ENCODE peak calls at places on chromosomes 4 and X, in seven cellular contexts. L is adrenal gland; U is foreskin fibroblast; J is esophagus squamous epithelium; O is ovary; S is CD8-positive, alpha-beta T cell; F is right lobe of liver. Y is an unnamed sample.

GRCh38 chrX:107563851-107564250 is 64.5 kb upstream of the PRPS1 start:
- DNase-seq in J (no peak), L (no peak), O (no peak), U (no peak), S (no peak), F (no peak), Y (no peak)

GRCh38 chr4:78004270-78004669 is 52.9 kb upstream of the FRAS1 start:
- DNase-seq in O (no peak), U (peak), J (no peak), S (no peak), L (no peak), F (no peak), Y (no peak)

GRCh38 chrX:1524874-1525582 is 12.0 kb downstream of the P2RY8 start:
- DNase-seq in S (no peak), L (no peak), F (no peak), O (no peak), U (no peak), J (no peak), Y (no peak)

GRCh38 chr4:95362906-95363578 is 185.7 kb downstream of the UNC5C start:
- DNase-seq in U (no peak), O (peak), F (no peak), L (no peak), S (no peak), J (no peak), Y (no peak)

GRCh38 chr4:20043992-20044391 is 207.7 kb upstream of the SLIT2 start:
- DNase-seq in U (peak), L (peak), O (no peak), S (no peak), J (no peak), F (no peak), Y (no peak)

GRCh38 chr4:82275431-82276423 is 98.1 kb downstream of the HNRNPD start:
- DNase-seq in S (no peak), L (no peak), O (no peak), J (no peak), U (no peak), F (no peak), Y (no peak)

GRCh38 chrX:41922694-41923171 is 621 bp downstream of the CASK start:
- DNase-seq in U (peak), O (peak), J (no peak), S (no peak), F (peak), L (peak), Y (no peak)

GRCh38 chrX:69152398-69152797 is 12.9 kb downstream of the PJA1 start:
- DNase-seq in J (no peak), U (peak), F (peak), S (no peak), L (peak), O (peak), Y (no peak)

GRCh38 chr4:52822583-52823477 is 39.3 kb upstream of the RASL11B start:
- DNase-seq in J (no peak), O (peak), S (no peak), F (no peak), U (peak), L (no peak), Y (no peak)

GRCh38 chr4:142703694-142704309 is 142.3 kb downstream of the INPP4B start:
- DNase-seq in O (no peak), F (no peak), S (peak), L (no peak), J (no peak), U (no peak), Y (no peak)

GRCh38 chr4:37516057-37516775 is 170.0 kb downstream of the RELL1 start:
- DNase-seq in U (no peak), L (no peak), F (no peak), O (no peak), J (no peak), S (no peak), Y (no peak)

GRCh38 chr4:51909236-51909703 is 66.3 kb downstream of the DCUN1D4 start:
- DNase-seq in F (peak), J (no peak), S (no peak), O (no peak), L (no peak), U (no peak), Y (no peak)

GRCh38 chr4:168645933-168646768 is 149.3 kb downstream of the PALLD start:
- DNase-seq in U (no peak), S (no peak), L (no peak), J (no peak), O (no peak), F (no peak), Y (no peak)

GRCh38 chr4:109930469-109930868 is 17.8 kb downstream of the EGF start:
- DNase-seq in J (no peak), O (no peak), L (no peak), S (no peak), U (no peak), F (no peak), Y (no peak)

GRCh38 chr4:76756416-76756815 is 141.5 kb downstream of the SOWAHB start:
- DNase-seq in F (no peak), U (no peak), O (no peak), L (no peak), S (no peak), J (no peak), Y (no peak)

GRCh38 chr4:76757418-76757910 is 140.5 kb downstream of the SOWAHB start:
- DNase-seq in U (no peak), L (no peak), S (no peak), O (no peak), J (no peak), F (no peak), Y (no peak)

GRCh38 chr4:76758996-76759395 is 138.9 kb downstream of the SOWAHB start:
- DNase-seq in S (no peak), O (no peak), L (peak), F (no peak), U (no peak), J (no peak), Y (no peak)

GRCh38 chr4:76760214-76760613 is 137.7 kb downstream of the SOWAHB start:
- DNase-seq in U (no peak), F (no peak), L (no peak), J (no peak), O (no peak), S (no peak), Y (no peak)

DNA sequence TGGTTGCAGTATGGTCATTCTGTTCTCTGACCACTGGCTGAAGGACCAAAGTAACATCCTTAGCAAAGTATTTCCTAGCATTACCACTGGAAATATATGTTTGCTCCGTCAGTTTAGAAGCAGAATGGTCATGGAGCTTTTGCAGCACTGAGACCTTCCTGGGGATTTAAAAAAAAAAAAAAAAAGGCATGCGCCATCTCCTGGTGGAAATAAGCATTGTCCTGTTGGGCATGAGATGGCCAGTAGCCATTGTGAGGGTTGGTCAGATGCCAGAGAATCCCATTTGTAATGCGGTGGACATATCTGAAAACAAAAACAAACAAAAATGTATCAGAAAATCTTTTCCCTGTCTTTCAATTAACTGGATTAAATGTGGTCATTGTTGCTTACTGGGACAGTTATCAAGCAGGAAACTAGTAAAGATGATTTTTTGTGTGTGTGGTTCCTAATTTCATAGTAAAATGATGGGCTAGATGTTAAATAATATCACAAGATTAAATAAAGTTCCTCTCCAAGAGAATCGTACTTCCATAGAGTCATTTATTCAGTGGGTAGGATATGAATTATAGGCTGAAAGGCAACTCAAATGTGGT is 139.6 kb downstream of the SOWAHB start:
- DNase-seq in O (peak), L (peak), U (peak), J (no peak), F (no peak), S (no peak), Y (no peak)
- TF ChIP-seq CTCF in O (peak), L (peak), U (peak), J (peak), F (peak), S (peak), Y (peak)

GRCh38 chr4:184732126-184732525 is 1.8 kb downstream of the CENPU start:
- DNase-seq in L (no peak), U (peak), J (no peak), S (no peak), O (no peak), F (no peak), Y (no peak)

GRCh38 chr4:184731056-184731455 is 2.8 kb downstream of the CENPU start:
- DNase-seq in S (no peak), L (no peak), J (no peak), O (no peak), F (no peak), U (no peak), Y (no peak)

GRCh38 chr4:184728858-184729257 is 5.0 kb downstream of the CENPU start:
- DNase-seq in U (no peak), J (no peak), S (no peak), L (no peak), F (no peak), O (no peak), Y (no peak)

GRCh38 chr4:184733654-184734524 is at the start of gene CENPU:
- DNase-seq in O (peak), L (peak), F (peak), S (peak), J (peak), U (peak), Y (peak)

GRCh38 chr4:184734758-184735157 is 862 bp upstream of the CENPU start:
- DNase-seq in J (no peak), S (no peak), O (no peak), F (no peak), L (no peak), U (no peak), Y (no peak)
- H3K4me3 ChIP-seq in J (peak), S (peak), O (peak), F (peak), L (peak), U (peak), Y (peak)

DNA sequence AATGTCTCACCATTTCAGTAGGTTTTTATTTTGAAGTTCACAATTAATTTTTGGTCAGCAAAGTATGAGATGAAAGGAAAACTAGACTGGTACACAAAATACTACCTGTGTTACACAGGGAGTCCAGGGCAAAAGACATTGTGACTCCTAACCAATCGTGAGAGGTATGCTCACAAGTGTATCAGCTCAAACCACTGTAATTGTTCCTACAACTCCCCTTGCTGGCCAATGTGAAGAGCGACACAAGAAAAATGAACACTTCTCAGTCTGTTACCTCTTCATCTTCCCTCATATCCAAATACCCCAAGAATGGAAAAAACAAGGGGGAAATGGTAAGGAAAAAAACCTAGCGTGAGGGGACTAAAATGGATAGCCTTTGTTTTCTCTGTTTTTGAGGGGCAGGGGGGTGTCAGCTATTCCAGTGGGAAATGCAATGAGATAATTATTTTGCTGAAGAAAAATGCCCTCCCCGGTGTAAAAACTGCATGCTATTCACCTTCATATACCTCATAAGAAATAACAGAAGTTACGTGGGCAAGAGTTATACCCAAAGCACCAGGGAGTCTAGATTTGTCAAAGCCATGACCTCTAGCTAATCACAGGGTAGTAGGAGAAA is 30.6 kb upstream of the NSUN7 start:
- DNase-seq in F (no peak), U (peak), L (no peak), S (no peak), J (no peak), O (no peak), Y (no peak)
- TF ChIP-seq CTCF in F (peak), U (peak), L (peak), S (no peak), J (peak), O (no peak), Y (peak)

GRCh38 chr4:15756361-15756861 is 21.7 kb upstream of the CD38 start:
- DNase-seq in F (no peak), J (no peak), U (peak), S (peak), L (no peak), O (no peak), Y (no peak)
- H3K4me3 ChIP-seq in F (no peak), J (no peak), U (no peak), S (peak), L (no peak), O (no peak), Y (no peak)

GRCh38 chr4:151428346-151428745 is 19.4 kb downstream of the FHIP1A start:
- DNase-seq in F (no peak), O (no peak), J (no peak), S (no peak), L (no peak), U (no peak), Y (no peak)
- TF ChIP-seq CTCF in F (no peak), O (no peak), J (no peak), S (no peak), L (no peak), U (no peak), Y (no peak)

GRCh38 chrX:8730812-8731578 is 942 bp downstream of the ANOS1 start:
- DNase-seq in F (no peak), S (no peak), J (no peak), U (peak), L (no peak), O (no peak), Y (no peak)
- H3K4me3 ChIP-seq in F (peak), S (no peak), J (peak), U (peak), L (peak), O (peak), Y (no peak)

DNA sequence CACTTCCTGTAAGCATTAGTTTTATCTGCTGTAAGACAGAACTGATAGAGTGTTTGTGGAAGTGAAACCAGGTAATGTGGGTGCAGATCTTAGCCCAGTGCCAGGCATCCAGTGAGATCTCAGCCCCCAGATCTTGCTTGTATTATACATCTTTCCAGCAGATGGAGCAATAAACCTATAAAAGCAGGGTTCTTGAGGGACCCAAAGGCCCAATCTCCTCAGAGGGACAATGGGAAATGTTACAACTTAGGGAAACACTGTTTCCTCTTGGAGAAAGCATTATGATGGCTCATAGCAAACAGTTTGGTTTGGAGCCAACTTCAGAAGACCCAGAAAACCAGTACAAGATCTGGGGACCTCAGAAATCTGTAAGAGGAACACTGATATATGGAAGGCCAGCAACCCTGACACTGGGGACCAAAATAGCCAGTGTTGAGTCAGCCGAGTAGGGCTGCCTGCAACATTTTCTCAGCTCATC is 206.3 kb downstream of the SLC7A11 start:
- DNase-seq in L (no peak), U (peak), F (no peak), S (no peak), J (no peak), O (no peak), Y (no peak)
- TF ChIP-seq CTCF in L (peak), U (peak), F (peak), S (no peak), J (peak), O (peak), Y (peak)

GRCh38 chrX:49268702-49269009 is 937 bp upstream of the PPP1R3F start:
- DNase-seq in J (no peak), O (no peak), U (peak), F (no peak), S (no peak), L (no peak), Y (no peak)
- H3K4me3 ChIP-seq in J (peak), O (peak), U (peak), F (peak), S (peak), L (peak), Y (peak)

DNA sequence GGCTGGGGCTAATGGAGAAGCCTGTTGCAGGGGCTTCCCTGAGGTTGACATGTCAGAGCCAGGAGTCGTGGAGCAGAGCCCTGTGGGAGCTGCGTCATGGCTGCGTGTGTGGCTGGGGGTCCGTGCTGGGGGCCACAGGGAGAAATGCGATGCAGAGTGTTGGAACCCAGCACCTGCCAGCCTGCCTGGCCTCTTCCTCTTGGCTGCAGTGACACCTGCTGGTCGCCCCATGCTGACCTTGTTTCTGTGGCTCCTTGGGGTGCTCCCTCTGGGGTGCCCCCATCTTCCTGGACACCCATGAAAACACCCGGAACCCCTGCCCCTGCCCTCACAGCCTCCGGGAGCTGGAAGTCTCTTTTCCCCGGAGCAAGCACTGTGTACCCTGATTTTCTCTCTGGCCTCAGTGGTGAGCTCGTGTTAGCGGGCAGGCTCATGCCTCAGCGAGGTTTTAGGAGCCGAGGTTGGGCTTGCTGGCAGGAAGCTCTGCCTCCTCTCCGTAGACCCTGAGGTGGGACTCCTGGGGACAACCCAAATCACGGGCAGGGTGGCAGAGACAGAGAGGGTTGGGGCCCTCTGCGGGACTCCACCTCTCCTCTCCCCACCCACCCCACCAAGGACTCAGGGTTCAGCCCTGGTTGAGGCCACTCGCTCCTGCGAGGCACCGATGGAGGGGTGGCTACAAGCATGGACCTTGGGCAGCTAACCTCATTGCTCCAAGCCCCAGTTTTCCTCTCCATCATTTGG is 103.8 kb downstream of the SORCS2 start:
- DNase-seq in U (peak), S (no peak), J (no peak), L (peak), O (peak), F (peak), Y (no peak)
- TF ChIP-seq CTCF in U (peak), S (no peak), J (peak), L (peak), O (peak), F (peak), Y (peak)

DNA sequence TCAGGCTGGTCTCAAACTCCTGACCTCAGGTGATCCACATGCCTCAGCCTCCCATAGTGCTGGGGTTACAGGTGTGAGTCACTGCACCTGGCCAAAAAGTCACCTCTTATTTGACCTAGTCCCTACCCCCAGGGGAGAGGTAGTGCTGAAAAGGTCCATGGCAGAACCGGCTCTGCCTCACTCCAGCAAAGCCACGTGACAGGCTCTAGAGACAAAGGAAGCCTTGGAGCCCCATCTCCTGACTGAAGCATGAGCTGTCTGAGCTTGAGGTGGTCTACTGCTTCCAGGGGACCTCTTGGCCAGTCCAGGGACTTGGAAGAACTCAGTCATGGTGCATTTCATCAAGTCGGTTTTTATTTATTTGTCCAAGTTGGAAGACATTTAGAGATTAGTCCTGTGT is 52.5 kb upstream of the ZNF518B start:
- DNase-seq in S (no peak), U (no peak), L (no peak), J (no peak), F (no peak), O (no peak), Y (no peak)
- H3K4me3 ChIP-seq in S (no peak), U (no peak), L (no peak), J (no peak), F (no peak), O (no peak), Y (no peak)

Y was measured in AG04449.